ENCODE peak calls at places on chromosomes 4 and X, in four cellular contexts. Y is neural progenitor cell, R is GM12878, J is kidney. O is an unnamed sample.

GRCh38 chr4:102535398-102536082 is 34.4 kb downstream of the NFKB1 start:
- DNase-seq in Y (no peak), J (no peak), R (no peak), O (peak)

GRCh38 chrX:141924293-141924692 is 20.6 kb downstream of the MAGEC1 start:
- DNase-seq in Y (no peak), J (no peak), R (no peak), O (no peak)

GRCh38 chr4:114041117-114041475 is 61.6 kb upstream of the ARSJ start:
- DNase-seq in Y (no peak), J (no peak), R (no peak), O (no peak)

GRCh38 chrX:40871385-40872082 is 136.2 kb upstream of the MED14 start:
- DNase-seq in R (peak), J (no peak), Y (no peak), O (peak)

GRCh38 chr4:143773998-143774898 is 73.8 kb upstream of the FREM3 start:
- DNase-seq in Y (peak), R (peak), J (no peak), O (peak)

GRCh38 chrX:3271485-3272186 is 74.8 kb downstream of the MXRA5 start:
- DNase-seq in J (no peak), R (no peak), Y (no peak), O (no peak)

GRCh38 chr4:73603307-73603710 is 16.9 kb downstream of the RASSF6 start:
- DNase-seq in Y (no peak), J (no peak), R (no peak), O (peak)

GRCh38 chr4:20944451-20944850 is 244.2 kb downstream of the PACRGL start:
- DNase-seq in J (no peak), R (no peak), Y (no peak), O (no peak)

GRCh38 chr4:26452565-26453531 is 37.4 kb downstream of the CCKAR start:
- DNase-seq in R (no peak), J (no peak), Y (no peak), O (no peak)

GRCh38 chrX:33906971-33907370 is 225.1 kb downstream of the FAM47A start:
- DNase-seq in Y (no peak), J (no peak), R (no peak), O (no peak)

GRCh38 chrX:68895339-68896250 is 66.8 kb downstream of the EFNB1 start:
- DNase-seq in R (no peak), J (no peak), Y (no peak), O (no peak)

GRCh38 chr4:184287697-184288255 is 70.1 kb upstream of the ENPP6 start:
- DNase-seq in Y (peak), R (no peak), J (no peak), O (no peak)
- TF ChIP-seq CTCF in Y (peak), R (peak), J (peak), O (peak)

GRCh38 chr4:55499495-55499894 is 47.2 kb downstream of the CLOCK start:
- DNase-seq in R (no peak), J (no peak), Y (peak), O (no peak)

GRCh38 chr4:55498051-55498450 is 48.7 kb downstream of the CLOCK start:
- DNase-seq in J (no peak), R (no peak), Y (no peak), O (no peak)

GRCh38 chr4:55500072-55500471 is 46.6 kb downstream of the CLOCK start:
- DNase-seq in Y (no peak), R (no peak), J (no peak), O (no peak)

GRCh38 chr4:55507612-55508011 is 39.1 kb downstream of the CLOCK start:
- DNase-seq in Y (no peak), R (no peak), J (no peak), O (no peak)

DNA sequence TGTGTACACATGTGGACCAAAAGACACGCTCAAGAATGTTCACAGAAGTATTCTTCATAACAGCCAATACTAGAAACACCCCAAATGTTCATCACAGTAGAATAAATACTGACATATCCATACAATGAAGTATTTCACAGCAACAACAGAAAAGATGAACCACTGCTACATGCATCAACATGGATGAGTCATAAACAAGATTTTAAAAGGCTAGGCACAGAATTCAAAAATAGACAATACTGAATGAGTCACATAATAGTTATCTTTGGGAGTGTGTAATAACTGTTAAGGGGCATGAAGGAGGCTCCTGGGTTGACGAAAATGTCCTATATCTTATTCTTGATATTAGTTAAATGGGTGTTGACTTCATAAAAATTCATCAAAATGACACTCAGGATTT is 43.5 kb downstream of the CLOCK start:
- DNase-seq in J (no peak), R (no peak), Y (no peak), O (no peak)
- TF ChIP-seq CTCF in J (no peak), R (no peak), Y (no peak), O (no peak)

DNA sequence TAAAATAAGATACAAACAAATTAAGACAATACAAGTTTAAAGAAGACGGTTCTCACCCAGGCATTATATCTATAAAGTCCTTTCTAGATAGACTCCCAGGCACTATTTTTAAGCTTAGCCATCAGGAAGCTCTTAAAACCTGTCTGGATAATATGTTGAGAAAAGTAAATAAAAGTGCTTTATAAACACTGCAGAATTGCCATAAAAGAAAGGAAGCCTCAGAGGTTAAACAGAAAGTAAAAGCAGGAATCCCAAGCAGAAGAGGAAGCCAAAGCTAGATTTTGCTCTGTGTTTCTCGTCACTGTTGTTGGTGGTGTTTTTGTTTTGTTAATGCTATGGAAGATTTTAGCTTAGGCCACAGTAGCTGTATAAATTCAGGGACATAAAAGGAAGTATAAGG is 1267.3 kb downstream of the PCDH19 start:
- DNase-seq in R (no peak), J (no peak), Y (no peak), O (no peak)
- TF ChIP-seq CTCF in R (no peak), J (no peak), Y (no peak), O (no peak)

GRCh38 chr4:112214397-112215264 is 17.0 kb upstream of the AP1AR start:
- DNase-seq in R (no peak), J (no peak), Y (no peak), O (no peak)
- TF ChIP-seq CTCF in R (no peak), J (peak), Y (peak), O (peak)

GRCh38 chr4:23747131-23747752 is 142.6 kb downstream of the PPARGC1A start:
- DNase-seq in Y (no peak), J (no peak), R (no peak), O (no peak)
- TF ChIP-seq CTCF in Y (no peak), J (no peak), R (no peak), O (no peak)

GRCh38 chr4:7398104-7398423 is 36.7 kb downstream of the PSAPL1 start:
- DNase-seq in J (no peak), Y (no peak), R (no peak), O (no peak)
- TF ChIP-seq CTCF in J (no peak), Y (no peak), R (no peak), O (no peak)

DNA sequence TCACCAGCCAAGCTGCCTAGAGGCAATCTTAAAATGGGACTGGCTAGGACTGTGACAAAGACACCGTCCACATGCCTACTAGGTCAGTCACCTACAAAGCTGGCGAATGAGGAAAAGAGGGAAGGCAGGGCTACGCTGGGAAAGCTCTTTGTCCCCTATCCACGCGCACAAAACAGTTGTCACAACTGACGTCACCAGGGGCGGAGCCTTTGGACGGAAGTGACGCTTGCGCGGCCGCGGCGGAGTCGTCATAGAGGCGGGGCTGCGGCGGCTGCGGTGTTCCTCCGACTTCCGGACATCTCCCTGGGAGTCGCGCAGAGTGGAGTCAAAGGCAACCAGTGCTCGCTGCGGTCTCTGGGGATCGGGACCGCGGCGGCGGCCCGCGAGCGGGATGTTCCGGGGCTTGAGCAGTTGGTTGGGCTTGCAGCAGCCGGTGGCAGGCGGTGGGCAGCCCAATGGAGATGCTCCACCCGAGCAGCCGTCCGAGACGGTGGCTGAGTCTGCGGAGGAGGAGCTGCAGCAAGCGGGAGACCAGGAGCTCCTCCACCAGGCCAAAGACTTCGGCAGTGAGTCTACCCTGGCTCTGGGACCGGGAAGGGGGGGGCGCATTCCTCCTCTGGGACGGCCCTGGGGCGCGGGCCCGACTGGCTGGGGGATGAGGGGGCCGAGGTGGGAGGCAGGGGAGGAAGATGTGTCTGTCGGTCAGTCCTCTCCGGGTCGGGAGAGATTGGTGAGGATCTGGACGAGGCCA is at the start of gene SYAP1:
- DNase-seq in Y (peak), R (peak), J (peak), O (peak)
- TF ChIP-seq CTCF in Y (peak), R (no peak), J (no peak), O (no peak)

GRCh38 chr4:1737666-1738065 is 16.3 kb downstream of the TACC3 start:
- DNase-seq in R (no peak), J (no peak), Y (no peak), O (no peak)
- TF ChIP-seq CTCF in R (no peak), J (no peak), Y (no peak), O (no peak)